ENCODE peak calls at places on chromosomes 2 and 18, in four cellular contexts. Y is neuronal stem cell, H is heart right ventricle, S is NT2/D1. B is an unnamed sample. For H3K4me1 and H3K9me3, the result is how much of the 10 kb centered on the place peaks cover.

GRCh38 chr18:72086421-72086820 is 457.7 kb downstream of the CBLN2 start:
- DNase-seq in Y (no peak), H (no peak), S (peak), B (no peak)

GRCh38 chr18:36492604-36493329 is 195.3 kb downstream of the FHOD3 start:
- DNase-seq in Y (no peak), H (no peak), S (no peak), B (no peak)

GRCh38 chr2:74584088-74584645 is 29.6 kb downstream of the DOK1 start:
- DNase-seq in Y (no peak), H (no peak), S (no peak), B (no peak)

GRCh38 chr18:48580782-48581181 is 42.0 kb downstream of the CTIF start:
- DNase-seq in Y (no peak), H (no peak), S (no peak), B (peak)

GRCh38 chr2:28944535-28944934 is 36.6 kb upstream of the TOGARAM2 start:
- DNase-seq in Y (no peak), H (no peak), S (no peak), B (no peak)

GRCh38 chr18:43893001-43893637 is 615.8 kb upstream of the SYT4 start:
- DNase-seq in Y (no peak), H (no peak), S (no peak), B (no peak)

GRCh38 chr18:7117390-7118355 is at the start of gene LAMA1:
- DNase-seq in Y (peak), H (no peak), S (peak), B (peak)

GRCh38 chr2:62717503-62718081 is 12.1 kb downstream of the EHBP1 start:
- DNase-seq in Y (no peak), H (no peak), S (no peak), B (no peak)

GRCh38 chr2:72994282-72994990 is 77.1 kb downstream of the SFXN5 start:
- DNase-seq in Y (no peak), H (no peak), S (no peak), B (no peak)

GRCh38 chr2:101766871-101767739 is 69.6 kb downstream of the MAP4K4 start:
- DNase-seq in Y (peak), H (no peak), S (no peak), B (no peak)

GRCh38 chr2:109322111-109322510 is 193.1 kb downstream of the SH3RF3 start:
- DNase-seq in Y (no peak), H (peak), S (no peak), B (no peak)

GRCh38 chr2:203960791-203961190 is 24.2 kb downstream of the ICOS start:
- DNase-seq in Y (no peak), H (no peak), S (no peak), B (no peak)

GRCh38 chr2:100984892-100985307 is 17.2 kb upstream of the RPL31 start:
- DNase-seq in Y (peak), H (peak), S (peak), B (peak)

DNA sequence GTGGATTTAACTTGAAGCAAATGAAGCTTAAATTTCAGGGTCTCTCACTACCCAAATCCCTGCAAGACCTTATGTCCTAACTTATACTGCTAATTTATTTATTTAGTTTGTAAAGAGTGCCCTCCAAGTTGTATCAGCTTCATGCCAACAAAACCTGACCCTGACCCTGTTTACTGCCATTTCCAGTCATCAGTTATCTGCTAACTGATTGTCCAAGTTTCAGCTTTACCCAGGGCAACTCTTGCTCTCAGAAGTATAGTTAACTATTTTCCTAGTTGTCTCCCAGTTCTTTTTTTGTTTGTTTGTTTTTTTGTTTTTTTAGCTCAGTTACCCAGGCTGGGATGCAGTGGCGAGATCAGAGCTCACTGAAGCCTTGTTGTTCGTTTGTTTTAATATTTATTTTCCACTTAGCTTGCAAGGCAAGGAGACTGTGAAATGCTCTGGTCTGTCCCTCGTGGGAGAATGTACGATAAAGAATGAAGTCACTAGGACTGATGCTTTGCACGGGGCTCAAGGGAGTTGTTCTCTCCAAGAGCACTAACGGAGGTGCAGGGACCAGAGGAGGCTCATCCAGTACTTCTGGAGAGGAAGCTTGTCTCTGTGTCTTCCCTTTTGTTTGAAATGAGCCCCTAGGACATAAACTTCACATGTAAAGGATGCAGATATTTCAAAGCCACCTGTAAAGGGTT is 35.3 kb downstream of the MYOM1 start:
- DNase-seq in Y (no peak), H (no peak), S (no peak), B (no peak)
- H3K4me1 ChIP-seq in Y (under half), H (under half), S (under half), B (under half)

DNA sequence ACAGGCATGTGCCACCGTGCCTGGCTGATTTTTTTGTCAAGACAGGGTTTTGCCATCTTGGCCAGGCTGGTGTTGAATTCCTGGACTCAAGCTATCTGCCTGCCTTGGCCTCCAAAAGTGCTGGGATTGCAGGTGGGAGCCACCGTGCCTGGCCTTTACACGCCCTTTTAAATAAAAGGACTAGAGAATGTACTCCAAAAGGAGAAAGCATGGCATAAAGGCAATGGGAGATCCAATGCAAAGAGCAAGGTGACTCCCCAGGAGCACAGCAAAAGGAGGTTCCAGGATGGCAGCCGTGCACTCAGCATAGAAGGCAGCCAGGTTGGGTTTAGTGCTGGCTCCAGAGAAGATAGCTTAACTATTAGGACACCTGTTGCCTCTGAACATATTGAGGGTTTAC is 27.1 kb downstream of the ASB1 start:
- DNase-seq in Y (no peak), H (no peak), S (no peak), B (no peak)
- H3K9me3 ChIP-seq in Y (under half), H (under half), S (under half), B (under half)

GRCh38 chr2:241909769-241910168 is 40.2 kb downstream of the RTP5 start:
- DNase-seq in Y (no peak), H (no peak), S (no peak), B (no peak)
- H3K4me1 ChIP-seq in Y (under half), H (under half), S (under half), B (under half)

GRCh38 chr2:129760669-129761068 is 218.8 kb upstream of the RAB6C start:
- DNase-seq in Y (no peak), H (no peak), S (no peak), B (no peak)

GRCh38 chr2:129762386-129763189 is 216.9 kb upstream of the RAB6C start:
- DNase-seq in Y (no peak), H (no peak), S (no peak), B (no peak)

GRCh38 chr2:129763190-129763846 is 216.1 kb upstream of the RAB6C start:
- DNase-seq in Y (no peak), H (no peak), S (no peak), B (no peak)

GRCh38 chr2:129759186-129760010 is 220.1 kb upstream of the RAB6C start:
- DNase-seq in Y (no peak), H (no peak), S (no peak), B (no peak)

DNA sequence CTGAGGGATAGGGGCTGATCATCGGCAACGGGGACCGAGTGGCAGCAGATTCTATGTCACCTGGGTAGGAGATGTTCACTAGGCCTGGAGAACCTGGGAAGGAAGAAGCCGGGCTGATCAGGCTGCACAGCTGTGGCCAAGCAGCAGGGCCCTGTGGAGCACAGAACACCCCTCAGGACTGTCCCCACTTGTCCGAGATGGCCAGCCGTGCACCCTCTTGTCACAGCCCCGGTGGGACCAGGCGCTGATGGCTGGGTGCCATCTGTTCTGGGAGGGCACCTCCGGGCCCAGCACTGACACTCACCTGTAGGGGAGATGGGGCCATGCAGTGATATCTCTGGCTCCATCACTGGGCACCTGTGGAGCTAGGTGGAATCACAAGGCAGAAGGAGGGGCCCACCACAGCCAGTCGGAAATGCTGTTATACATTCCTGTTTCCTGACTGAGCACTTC is 217.9 kb upstream of the RAB6C start:
- DNase-seq in Y (no peak), H (no peak), S (no peak), B (no peak)
- H3K9me3 ChIP-seq in Y (under half), H (under half), S (under half), B (under half)